ENCODE peak calls at places on chromosomes 12 and 14, in nine cellular contexts. A is K562, F is H1, N is PC-3, K is uterus, E is upper lobe of right lung, U is cardiac muscle cell, I is body of pancreas, X is adrenal gland. P is an unnamed sample.

GRCh38 chr12:42261708-42262107 is 23.7 kb upstream of the YAF2 start:
- DNase-seq in K (no peak), F (no peak), N (no peak), A (no peak), E (no peak), U (no peak), I (no peak), X (no peak), P (no peak)

GRCh38 chr14:36579573-36580140 is 2.8 kb downstream of the NKX2-8 start:
- DNase-seq in I (no peak), K (no peak), U (no peak), F (peak; percentile 67), N (no peak), X (no peak), A (no peak), E (no peak), P (no peak)

GRCh38 chr12:109880938-109881337 is 597 bp upstream of the GLTP start:
- DNase-seq in N (peak; percentile 30), F (no peak), A (no peak), U (no peak), K (no peak), X (no peak), I (no peak), E (no peak), P (no peak)

GRCh38 chr14:100341301-100342031 is 18.3 kb downstream of the SLC25A47 start:
- DNase-seq in I (no peak), U (peak; percentile 68), X (peak; percentile 72), N (peak; percentile 35), E (peak; percentile 61), F (no peak), K (no peak), A (no peak), P (no peak)

GRCh38 chr12:103994235-103994634 is 28.6 kb downstream of the TDG start:
- DNase-seq in X (no peak), A (no peak), N (no peak), F (no peak), U (no peak), K (no peak), I (no peak), E (no peak), P (peak; percentile 46)

GRCh38 chr14:54138024-54138353 is 181.4 kb upstream of the BMP4 start:
- DNase-seq in X (no peak), I (no peak), A (no peak), F (no peak), N (peak; percentile 48), K (no peak), E (no peak), U (no peak), P (no peak)

GRCh38 chr12:7064516-7064915 is 4.0 kb downstream of the C1S start:
- DNase-seq in X (no peak), F (no peak), N (no peak), E (no peak), I (no peak), U (no peak), K (no peak), A (no peak), P (no peak)

GRCh38 chr14:103100281-103101121 is 6.0 kb downstream of the EXOC3L4 start:
- DNase-seq in U (no peak), X (no peak), F (no peak), A (no peak), I (no peak), N (no peak), E (no peak), K (no peak), P (no peak)

GRCh38 chr12:54882074-54882473 is 27.8 kb downstream of the MUCL1 start:
- DNase-seq in N (peak; percentile 71), F (no peak), K (no peak), A (no peak), U (no peak), I (no peak), E (no peak), X (no peak), P (no peak)

GRCh38 chr14:68340262-68340661 is 452.6 kb downstream of the ZFP36L1 start:
- DNase-seq in K (no peak), X (no peak), N (no peak), A (no peak), E (no peak), I (no peak), U (no peak), F (no peak), P (no peak)

GRCh38 chr12:30970559-30971202 is 44.1 kb downstream of the TSPAN11 start:
- DNase-seq in F (no peak), A (no peak), N (peak; percentile 71), I (no peak), U (peak; percentile 10), K (no peak), X (no peak), E (no peak), P (peak; percentile 38)

GRCh38 chr12:9364224-9365176 is 156.3 kb upstream of the PZP start:
- DNase-seq in E (no peak), K (no peak), F (peak; percentile 65), I (no peak), A (no peak), X (no peak), U (peak; percentile 59), N (peak; percentile 12), P (no peak)

GRCh38 chr12:81450920-81451739 is 308.0 kb downstream of the PPFIA2 start:
- DNase-seq in I (peak; percentile 25), E (no peak), F (peak; percentile 49), U (peak; percentile 81), K (no peak), A (peak; percentile 15), X (peak; percentile 26), N (peak; percentile 72), P (no peak)

GRCh38 chr14:72521968-72522741 is 371.7 kb downstream of the DPF3 start:
- DNase-seq in A (no peak), I (no peak), K (no peak), N (no peak), F (no peak), U (no peak), X (no peak), E (no peak), P (no peak)

GRCh38 chr12:132465269-132466190 is 24.4 kb upstream of the FBRSL1 start:
- DNase-seq in U (no peak), F (no peak), K (no peak), E (no peak), X (no peak), A (no peak), I (no peak), N (no peak), P (peak; percentile 4)

GRCh38 chr12:14567311-14568195 is at the start of gene PLBD1:
- DNase-seq in I (peak; percentile 88), X (peak; percentile 58), N (peak; percentile 44), E (peak; percentile 91), U (peak; percentile 77), F (peak; percentile 81), K (peak; percentile 48), A (peak; percentile 54), P (peak; percentile 77)

GRCh38 chr14:53967606-53968005 is 11.0 kb upstream of the BMP4 start:
- DNase-seq in F (no peak), I (no peak), E (no peak), U (peak; percentile 23), X (peak; percentile 49), N (peak; percentile 10), A (no peak), K (no peak), P (no peak)

GRCh38 chr12:82176761-82177490 is 181.3 kb downstream of the CCDC59 start:
- DNase-seq in X (no peak), N (no peak), A (no peak), U (no peak), I (no peak), F (no peak), K (no peak), E (no peak), P (no peak)

GRCh38 chr14:26859483-26859882 is 261.6 kb upstream of the NOVA1 start:
- DNase-seq in I (no peak), N (no peak), F (no peak), X (no peak), U (no peak), A (no peak), E (no peak), K (no peak), P (no peak)

GRCh38 chr14:59013672-59014298 is 174.7 kb upstream of the DAAM1 start:
- DNase-seq in U (peak; percentile 43), K (no peak), X (no peak), A (no peak), N (peak; percentile 94), E (no peak), I (no peak), F (no peak), P (no peak)

GRCh38 chr12:90404071-90404470 is 550.9 kb downstream of the CCER1 start:
- DNase-seq in F (no peak), K (no peak), I (no peak), E (no peak), N (no peak), X (no peak), A (no peak), U (no peak), P (no peak)

GRCh38 chr12:65010437-65010836 is 110.7 kb downstream of the WIF1 start:
- DNase-seq in U (no peak), E (no peak), A (no peak), F (no peak), I (no peak), K (no peak), X (no peak), N (peak; percentile 14), P (no peak)
- H3K4me3 ChIP-seq in U (no peak overlapping the region), E (no peak overlapping the region), A (no peak overlapping the region), F (no peak overlapping the region), I (no peak overlapping the region), K (no peak overlapping the region), X (no peak overlapping the region), N (no peak overlapping the region), P (no peak overlapping the region)

DNA sequence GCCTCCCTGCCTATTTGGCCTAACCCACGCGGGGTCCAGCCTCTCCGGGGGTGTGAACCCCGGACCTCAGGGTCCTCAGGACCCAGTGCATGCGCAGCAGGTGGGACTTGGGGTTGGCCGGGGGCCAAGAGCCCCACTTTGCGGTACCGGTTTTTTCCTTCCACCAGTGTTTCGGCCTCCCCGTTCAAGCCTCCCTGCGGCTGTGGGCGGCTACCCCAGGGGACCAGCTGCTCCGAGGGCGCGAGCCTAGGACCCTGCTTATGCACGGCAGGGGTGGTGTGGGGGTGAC is 327.3 kb downstream of the ALG10 start:
- DNase-seq in F (no peak), I (no peak), X (no peak), A (no peak), E (no peak), N (no peak), K (no peak), U (no peak), P (no peak)
- H3K9me3 ChIP-seq in F (peaks cover 40% of the 10 kb centered on the region), I (no peaks in the 10 kb centered on the region), X (no peaks in the 10 kb centered on the region), A (no peaks in the 10 kb centered on the region), E (no peaks in the 10 kb centered on the region), N (no peaks in the 10 kb centered on the region), K (no peaks in the 10 kb centered on the region), U (no peaks in the 10 kb centered on the region), P (no peaks in the 10 kb centered on the region)

GRCh38 chr14:94771191-94771905 is 1.4 kb upstream of the GSC start:
- DNase-seq in N (no peak), U (no peak), I (no peak), E (no peak), A (no peak), X (no peak), F (peak; percentile 67), K (no peak), P (no peak)
- H3K27me3 ChIP-seq in N (peaks cover 35% of the 10 kb centered on the region), U (peaks cover 100% of the 10 kb centered on the region), I (peaks cover 45% of the 10 kb centered on the region), E (peaks cover 98% of the 10 kb centered on the region), A (peaks cover 60% of the 10 kb centered on the region), X (peaks cover 96% of the 10 kb centered on the region), F (peaks cover 99% of the 10 kb centered on the region), K (peaks cover 72% of the 10 kb centered on the region), P (peaks cover 95% of the 10 kb centered on the region)

DNA sequence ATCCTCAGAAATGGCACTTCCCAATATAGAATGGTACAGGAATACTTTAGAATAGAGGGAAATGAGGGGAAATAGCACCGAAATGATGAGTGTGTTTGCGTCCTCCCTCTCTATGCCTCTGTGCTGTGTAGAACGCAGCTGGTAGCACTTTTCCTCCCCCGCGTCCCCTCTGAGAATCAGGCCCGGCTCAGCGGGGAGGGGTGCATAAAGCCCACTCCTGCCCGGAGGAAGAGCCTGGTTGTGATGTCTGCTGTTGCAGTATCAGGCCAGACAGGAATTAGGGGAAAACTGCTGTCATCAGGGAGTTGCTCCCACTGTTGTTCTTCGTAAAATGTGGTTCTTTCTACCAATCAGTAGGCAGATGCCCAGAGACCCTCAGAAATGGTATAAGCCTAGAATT is 76.0 kb downstream of the GALNT8 start:
- DNase-seq in U (no peak), I (no peak), F (no peak), E (no peak), X (no peak), N (no peak), A (no peak), K (no peak), P (no peak)
- H3K4me3 ChIP-seq in U (no peak overlapping the region), I (no peak overlapping the region), F (no peak overlapping the region), E (no peak overlapping the region), X (no peak overlapping the region), N (no peak overlapping the region), A (no peak overlapping the region), K (no peak overlapping the region), P (no peak overlapping the region)